ENCODE peak calls at places on chromosomes 4 and X, in eight cellular contexts. Z is upper lobe of right lung, V is caudate nucleus, P is ascending aorta, D is cardiac muscle cell, G is SK-N-SH, K is substantia nigra, F is lung. I is an unnamed sample.

GRCh38 chr4:26022346-26022891 is 108.4 kb downstream of the SMIM20 start:
- DNase-seq in Z (no peak), V (no peak), P (peak), D (no peak), G (no peak), K (no peak), F (peak), I (peak)

GRCh38 chr4:174358823-174359222 is 75.1 kb downstream of the CEP44 start:
- DNase-seq in Z (no peak), V (no peak), P (no peak), D (peak), G (no peak), K (no peak), F (no peak), I (peak)

GRCh38 chrX:78555401-78555980 is 103.6 kb downstream of the RTL3 start:
- DNase-seq in Z (no peak), V (no peak), P (no peak), D (peak), G (no peak), K (no peak), F (no peak), I (no peak)

GRCh38 chr4:681736-682451 is 7.1 kb downstream of the SLC49A3 start:
- DNase-seq in Z (peak), V (no peak), P (no peak), D (no peak), G (peak), K (no peak), F (peak), I (peak)

GRCh38 chr4:41361831-41362646 is 105.3 kb downstream of the UCHL1 start:
- DNase-seq in Z (no peak), V (peak), P (no peak), D (no peak), G (peak), K (no peak), F (no peak), I (no peak)

GRCh38 chr4:139171878-139172691 is 4.9 kb downstream of the ELF2 start:
- DNase-seq in Z (no peak), V (no peak), P (no peak), D (peak), G (no peak), K (no peak), F (no peak), I (peak)

GRCh38 chrX:14030248-14030592 is 528 bp upstream of the GEMIN8 start:
- DNase-seq in Z (no peak), V (no peak), P (no peak), D (peak), G (no peak), K (no peak), F (no peak), I (no peak)

GRCh38 chr4:138192113-138192512 is 50.0 kb downstream of the SLC7A11 start:
- DNase-seq in Z (no peak), V (no peak), P (no peak), D (no peak), G (no peak), K (no peak), F (no peak), I (peak)

GRCh38 chr4:106704253-106704870 is 331.8 kb downstream of the DKK2 start:
- DNase-seq in Z (no peak), V (no peak), P (no peak), D (no peak), G (no peak), K (no peak), F (no peak), I (no peak)

GRCh38 chr4:58776627-58777026 is 1666.4 kb upstream of the IGFBP7 start:
- DNase-seq in Z (no peak), V (no peak), P (no peak), D (no peak), G (no peak), K (no peak), F (no peak), I (peak)

GRCh38 chrX:131752493-131753198 is 208.8 kb downstream of the OR13H1 start:
- DNase-seq in Z (no peak), V (peak), P (peak), D (no peak), G (peak), K (no peak), F (peak), I (no peak)

GRCh38 chr4:140427919-140428471 is 547 bp upstream of the CLGN start:
- DNase-seq in Z (no peak), V (no peak), P (no peak), D (peak), G (no peak), K (no peak), F (no peak), I (no peak)

GRCh38 chr4:121564840-121565375 is 131.9 kb downstream of the ANXA5 start:
- DNase-seq in Z (no peak), V (no peak), P (no peak), D (no peak), G (no peak), K (no peak), F (peak), I (no peak)

GRCh38 chr4:73917081-73917501 is 47.9 kb downstream of the CXCL1 start:
- DNase-seq in Z (no peak), V (no peak), P (no peak), D (peak), G (no peak), K (no peak), F (no peak), I (peak)

GRCh38 chr4:85703098-85703497 is 228.1 kb downstream of the ARHGAP24 start:
- DNase-seq in Z (no peak), V (no peak), P (no peak), D (peak), G (no peak), K (no peak), F (no peak), I (no peak)
- H3K27ac ChIP-seq in Z (peak), V (no peak), P (peak), D (no peak), G (no peak), K (no peak), F (no peak), I (no peak)

GRCh38 chr4:99389606-99390005 is 37.1 kb upstream of the ADH1C start:
- DNase-seq in Z (no peak), V (no peak), P (no peak), D (no peak), G (no peak), K (no peak), F (no peak), I (no peak)
- H3K27ac ChIP-seq in Z (peak), V (no peak), P (peak), D (no peak), G (peak), K (no peak), F (no peak), I (no peak)

DNA sequence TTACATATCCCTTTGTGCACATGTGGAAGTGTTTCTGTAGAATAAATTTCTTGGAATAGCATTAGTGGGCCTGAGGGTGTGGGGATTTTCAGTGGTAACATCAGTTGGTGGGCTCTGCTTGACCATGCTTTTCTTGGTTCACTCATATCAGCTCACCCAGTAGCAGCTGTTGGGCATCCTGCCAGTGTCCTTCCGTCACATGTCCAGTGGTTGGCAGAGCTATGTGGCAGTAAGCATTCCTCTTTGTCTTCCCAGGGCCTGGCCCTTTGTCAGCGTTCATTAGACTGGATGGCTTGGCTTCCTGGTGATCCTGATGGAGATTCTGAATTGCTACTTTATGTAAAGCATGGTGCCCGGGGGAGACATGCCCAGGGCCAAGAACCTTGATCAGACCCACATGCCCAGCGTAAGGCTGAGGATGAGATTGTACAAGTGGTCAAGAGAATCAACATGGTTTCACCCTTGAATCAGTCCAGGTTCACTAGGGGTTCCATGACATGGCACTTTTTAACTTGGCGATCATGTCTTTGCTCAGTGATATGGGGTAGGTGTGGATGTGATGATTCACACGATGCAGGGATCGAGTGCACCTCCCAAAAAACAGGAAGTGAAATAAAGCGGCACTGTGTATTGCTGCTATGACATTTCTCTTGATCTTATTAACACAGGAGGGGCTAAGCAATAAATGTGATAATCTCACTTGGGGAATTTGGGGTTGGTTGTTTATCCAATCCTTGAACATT is 72.1 kb upstream of the IGFBP7 start:
- DNase-seq in Z (no peak), V (peak), P (no peak), D (no peak), G (peak), K (peak), F (no peak), I (no peak)
- H3K27ac ChIP-seq in Z (no peak), V (peak), P (no peak), D (no peak), G (no peak), K (peak), F (no peak), I (no peak)

DNA sequence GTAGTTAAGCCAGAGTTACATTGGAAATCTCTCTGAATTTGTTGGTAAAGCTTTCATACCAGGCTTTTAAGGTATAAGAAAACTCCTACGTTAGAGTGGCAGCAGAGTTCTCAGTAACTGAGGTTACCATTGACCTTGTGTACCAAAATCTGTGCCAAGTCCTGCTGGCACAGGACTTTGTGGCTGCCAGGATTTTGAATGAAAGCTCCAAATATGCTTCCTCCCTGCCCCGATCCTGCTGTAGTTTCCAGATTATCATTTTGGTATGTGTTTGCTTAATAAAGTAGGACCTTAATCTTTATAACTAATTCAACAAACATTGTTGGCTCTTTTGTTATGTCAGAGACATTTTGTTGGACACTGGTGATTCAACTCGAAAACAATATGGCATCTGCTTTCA is 36.6 kb downstream of the SPARCL1 start:
- DNase-seq in Z (no peak), V (no peak), P (no peak), D (peak), G (no peak), K (no peak), F (no peak), I (no peak)
- H3K27ac ChIP-seq in Z (no peak), V (peak), P (peak), D (no peak), G (no peak), K (no peak), F (peak), I (no peak)

GRCh38 chr4:173170210-173170778 is 1.7 kb downstream of the GALNT7 start:
- DNase-seq in Z (no peak), V (no peak), P (no peak), D (no peak), G (no peak), K (no peak), F (no peak), I (no peak)

GRCh38 chr4:173167793-173168395 is 717 bp upstream of the GALNT7 start:
- DNase-seq in Z (peak), V (no peak), P (no peak), D (peak), G (peak), K (peak), F (peak), I (peak)

GRCh38 chr4:173169428-173170209 is 1.0 kb downstream of the GALNT7 start:
- DNase-seq in Z (peak), V (peak), P (peak), D (peak), G (peak), K (peak), F (peak), I (peak)

GRCh38 chr4:173168396-173169177 is at the start of gene GALNT7:
- DNase-seq in Z (peak), V (peak), P (peak), D (peak), G (peak), K (peak), F (peak), I (peak)

DNA sequence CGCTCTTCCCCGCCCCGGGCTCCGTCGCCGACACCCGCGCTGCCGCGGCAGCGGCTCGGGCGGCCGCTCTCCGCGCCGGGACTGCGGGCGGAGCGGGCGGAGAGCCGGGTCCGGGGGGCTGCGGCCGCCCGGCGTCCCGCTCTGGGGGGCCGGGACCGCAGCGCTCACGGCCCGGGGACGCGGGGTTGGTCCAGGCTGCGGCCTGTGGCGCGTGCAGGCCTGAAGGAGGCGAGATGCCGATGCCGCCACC is 492 bp downstream of the GALNT7 start:
- DNase-seq in Z (no peak), V (no peak), P (no peak), D (no peak), G (no peak), K (no peak), F (no peak), I (no peak)
- H3K27ac ChIP-seq in Z (peak), V (peak), P (peak), D (peak), G (peak), K (peak), F (peak), I (peak)

GRCh38 chr4:118915468-118915867 is 26.8 kb downstream of the SYNPO2 start:
- DNase-seq in Z (no peak), V (no peak), P (no peak), D (no peak), G (no peak), K (no peak), F (no peak), I (no peak)
- H3K27ac ChIP-seq in Z (no peak), V (no peak), P (peak), D (no peak), G (no peak), K (no peak), F (no peak), I (no peak)

I was measured in RWPE1.